ENCODE peak calls at places on chromosomes 13 and 19, in five cellular contexts. B is activated CD4-positive, alpha-beta T cell treated with anti-CD3 and anti-CD28 coated beads, Interleukin-2, amount 50 U/mL, for 48 hours; I is nucleus accumbens; G is lung microvascular endothelial cell; V is activated naive CD8-positive, alpha-beta T cell treated with anti-CD3 and anti-CD28 coated beads for 36 hours. P is an unnamed sample.

GRCh38 chr13:19862511-19863313 is 737 bp downstream of the ZMYM5 start:
- DNase-seq in G (peak), B (peak), V (peak), I (peak), P (peak)

GRCh38 chr13:98176777-98177608 is at the start of gene RNF113B:
- DNase-seq in B (no peak), I (no peak), G (no peak), V (no peak), P (no peak)

GRCh38 chr13:22090114-22090513 is 419.2 kb downstream of the FGF9 start:
- DNase-seq in B (no peak), I (no peak), G (no peak), V (no peak), P (no peak)

GRCh38 chr13:20174656-20175405 is 14.0 kb upstream of the GJA3 start:
- DNase-seq in V (peak), B (peak), I (no peak), G (peak), P (peak)

GRCh38 chr13:50993908-50994307 is 84.3 kb downstream of the RNASEH2B start:
- DNase-seq in G (no peak), I (no peak), V (no peak), B (no peak), P (no peak)

GRCh38 chr19:531753-532571 is at the start of gene CDC34:
- DNase-seq in B (no peak), V (no peak), G (no peak), I (peak), P (peak)

GRCh38 chr19:17385878-17386611 is 8.0 kb downstream of the CCDC194 start:
- DNase-seq in G (peak), V (peak), I (peak), B (peak), P (peak)

GRCh38 chr13:77510156-77510555 is 25.4 kb upstream of the SCEL start:
- DNase-seq in G (no peak), V (no peak), I (no peak), B (no peak), P (no peak)

GRCh38 chr19:47111081-47111589 is 2.4 kb downstream of the ZC3H4 start:
- DNase-seq in I (peak), B (peak), V (peak), G (peak), P (no peak)

GRCh38 chr13:102351486-102351885 is 50.4 kb downstream of the FGF14 start:
- DNase-seq in V (no peak), B (no peak), I (no peak), G (no peak), P (no peak)

GRCh38 chr19:11674067-11674492 is 64.7 kb downstream of the ZNF823 start:
- DNase-seq in B (no peak), G (no peak), I (no peak), V (no peak), P (peak)

GRCh38 chr19:56347163-56347778 is 32.6 kb upstream of the ZSCAN5A start:
- DNase-seq in I (no peak), V (no peak), B (no peak), G (no peak), P (no peak)

GRCh38 chr19:12090807-12091206 is 26.3 kb downstream of the ZNF844 start:
- DNase-seq in G (peak), B (peak), I (peak), V (peak), P (peak)

GRCh38 chr13:74026753-74027152 is 107.5 kb downstream of the KLF12 start:
- DNase-seq in B (peak), I (no peak), G (peak), V (peak), P (peak)

GRCh38 chr13:33185853-33186252 is 99.7 kb downstream of the STARD13 start:
- DNase-seq in B (no peak), I (no peak), G (no peak), V (no peak), P (no peak)

GRCh38 chr19:10111405-10111811 is at the start of gene P2RY11:
- DNase-seq in I (no peak), B (peak), V (peak), G (no peak), P (no peak)

GRCh38 chr19:19224852-19225494 is 13.2 kb downstream of the NCAN start:
- DNase-seq in I (no peak), G (peak), V (peak), B (peak), P (peak)

GRCh38 chr19:45764487-45764886 is 4.6 kb downstream of the SIX5 start:
- DNase-seq in G (no peak), B (no peak), V (no peak), I (no peak), P (no peak)

P was measured in GM20000.